ENCODE peak calls at places on chromosomes 5 and 9, in six cellular contexts. One of them, this sample, is unnamed.

GRCh38 chr9:23587903-23588302 is 238.1 kb downstream of the ELAVL2 start:
- DNase-seq in CD4-positive, alpha-beta T cell: no peak
- DNase-seq in epithelial cell of proximal tubule: no peak
- DNase-seq in EH: no peak
- DNase-seq in NCI-H526: no peak
- DNase-seq in dorsolateral prefrontal cortex: no peak
- DNase-seq in this sample: no peak

GRCh38 chr5:126865299-126865698 is 88.4 kb downstream of the LMNB1 start:
- DNase-seq in CD4-positive, alpha-beta T cell: no peak
- DNase-seq in epithelial cell of proximal tubule: no peak
- DNase-seq in EH: peak; percentile 83
- DNase-seq in NCI-H526: no peak
- DNase-seq in dorsolateral prefrontal cortex: no peak
- DNase-seq in this sample: no peak

GRCh38 chr9:131845286-131846011 is 105.6 kb upstream of the RAPGEF1 start:
- DNase-seq in CD4-positive, alpha-beta T cell: no peak
- DNase-seq in epithelial cell of proximal tubule: no peak
- DNase-seq in EH: no peak
- DNase-seq in NCI-H526: no peak
- DNase-seq in dorsolateral prefrontal cortex: no peak
- DNase-seq in this sample: no peak

GRCh38 chr9:129176786-129177442 is 1.1 kb downstream of the IER5L start:
- DNase-seq in CD4-positive, alpha-beta T cell: no peak
- DNase-seq in epithelial cell of proximal tubule: no peak
- DNase-seq in EH: peak; percentile 46
- DNase-seq in NCI-H526: no peak
- DNase-seq in dorsolateral prefrontal cortex: no peak
- DNase-seq in this sample: no peak

GRCh38 chr5:9698125-9698848 is 68.1 kb upstream of the TAS2R1 start:
- DNase-seq in CD4-positive, alpha-beta T cell: no peak
- DNase-seq in epithelial cell of proximal tubule: no peak
- DNase-seq in EH: peak; percentile 90
- DNase-seq in NCI-H526: no peak
- DNase-seq in dorsolateral prefrontal cortex: no peak
- DNase-seq in this sample: peak; percentile 30

GRCh38 chr5:150946351-150946905 is 41.6 kb upstream of the ZNF300 start:
- DNase-seq in CD4-positive, alpha-beta T cell: no peak
- DNase-seq in epithelial cell of proximal tubule: peak; percentile 56
- DNase-seq in EH: peak; percentile 3
- DNase-seq in NCI-H526: no peak
- DNase-seq in dorsolateral prefrontal cortex: peak; percentile 77
- DNase-seq in this sample: no peak

GRCh38 chr5:73617510-73618279 is 8.3 kb upstream of the ARHGEF28 start:
- DNase-seq in CD4-positive, alpha-beta T cell: no peak
- DNase-seq in epithelial cell of proximal tubule: no peak
- DNase-seq in EH: peak; percentile 72
- DNase-seq in NCI-H526: no peak
- DNase-seq in dorsolateral prefrontal cortex: no peak
- DNase-seq in this sample: no peak

GRCh38 chr5:133128066-133128465 is 76.3 kb downstream of the HSPA4 start:
- DNase-seq in CD4-positive, alpha-beta T cell: no peak
- DNase-seq in epithelial cell of proximal tubule: no peak
- DNase-seq in EH: no peak
- DNase-seq in NCI-H526: no peak
- DNase-seq in dorsolateral prefrontal cortex: no peak
- DNase-seq in this sample: no peak

GRCh38 chr9:112433715-112434392 is 52.8 kb upstream of the KIAA1958 start:
- DNase-seq in CD4-positive, alpha-beta T cell: no peak
- DNase-seq in epithelial cell of proximal tubule: no peak
- DNase-seq in EH: no peak
- DNase-seq in NCI-H526: no peak
- DNase-seq in dorsolateral prefrontal cortex: no peak
- DNase-seq in this sample: no peak

GRCh38 chr5:594241-594860 is 17.8 kb upstream of the CEP72 start:
- DNase-seq in CD4-positive, alpha-beta T cell: no peak
- DNase-seq in epithelial cell of proximal tubule: no peak
- DNase-seq in EH: no peak
- DNase-seq in NCI-H526: no peak
- DNase-seq in dorsolateral prefrontal cortex: no peak
- DNase-seq in this sample: no peak